ENCODE peak calls at places on chromosomes 12 and 14, in eight cellular contexts. G is D341Med; Y is iris pigment epithelial cell; C is stimulated activated CD4-positive, alpha-beta T cell treated with anti-CD3 and anti-CD28 coated beads, Interleukin-4, amount 100 ng/mL, for 48 hours; B is dorsolateral prefrontal cortex; E is astrocyte of the spinal cord; N is stimulated activated naive CD4-positive, alpha-beta T cell; H is NCI-H1436. S is an unnamed sample.

GRCh38 chr14:101352567-101352966 is 208.7 kb upstream of the DIO3 start:
- DNase-seq in G (no peak), B (peak), H (no peak), Y (no peak), E (no peak), N (no peak), C (no peak), S (no peak)

GRCh38 chr12:119198440-119198839 is 19.7 kb downstream of the HSPB8 start:
- DNase-seq in Y (no peak), G (no peak), N (no peak), B (no peak), H (no peak), C (no peak), E (no peak), S (no peak)

GRCh38 chr14:90398315-90398811 is 1.5 kb downstream of the CALM1 start:
- DNase-seq in C (no peak), G (no peak), B (no peak), H (peak), N (peak), E (peak), Y (peak), S (peak)

GRCh38 chr12:68317047-68317667 is 15.0 kb downstream of the MDM1 start:
- DNase-seq in G (peak), E (peak), H (peak), Y (peak), N (peak), B (no peak), C (peak), S (peak)

GRCh38 chr14:83164016-83164415 is 1630.4 kb upstream of the SEL1L start:
- DNase-seq in H (no peak), G (no peak), B (no peak), E (peak), Y (peak), N (no peak), C (no peak), S (no peak)

GRCh38 chr12:18139989-18140596 is 50.1 kb upstream of the RERGL start:
- DNase-seq in G (no peak), Y (peak), C (no peak), N (no peak), H (peak), B (no peak), E (peak), S (no peak)

GRCh38 chr12:81337891-81338290 is 260.0 kb downstream of the ACSS3 start:
- DNase-seq in B (no peak), E (no peak), H (no peak), Y (peak), C (no peak), N (no peak), G (no peak), S (no peak)

GRCh38 chr12:10234562-10234961 is 21.9 kb downstream of the GABARAPL1 start:
- DNase-seq in E (no peak), Y (no peak), H (no peak), C (no peak), N (no peak), B (no peak), G (no peak), S (no peak)

GRCh38 chr12:107775093-107775721 is 703 bp downstream of the ASCL4 start:
- DNase-seq in Y (peak), G (peak), B (no peak), E (no peak), H (no peak), C (no peak), N (no peak), S (no peak)

GRCh38 chr12:113269257-113269943 is 48.1 kb downstream of the TPCN1 start:
- DNase-seq in E (no peak), Y (no peak), C (no peak), H (no peak), B (no peak), N (no peak), G (no peak), S (no peak)

GRCh38 chr12:46549527-46550265 is 177.1 kb upstream of the SLC38A2 start:
- DNase-seq in C (peak), N (no peak), Y (peak), E (peak), H (no peak), B (no peak), G (no peak), S (no peak)

GRCh38 chr12:47940773-47941474 is 22.5 kb upstream of the TMEM106C start:
- DNase-seq in C (no peak), N (no peak), G (no peak), E (no peak), B (no peak), H (no peak), Y (no peak), S (no peak)

GRCh38 chr12:122032570-122032969 is 10.9 kb downstream of the BCL7A start:
- DNase-seq in H (no peak), G (no peak), B (no peak), C (no peak), E (no peak), N (no peak), Y (no peak), S (no peak)

GRCh38 chr14:104145826-104146642 is 7.6 kb downstream of the KIF26A start:
- DNase-seq in B (no peak), N (no peak), E (no peak), Y (no peak), C (no peak), G (no peak), H (no peak), S (no peak)

GRCh38 chr12:101256271-101256670 is 23.6 kb upstream of the UTP20 start:
- DNase-seq in Y (no peak), N (no peak), C (no peak), B (no peak), E (no peak), H (no peak), G (no peak), S (no peak)

GRCh38 chr12:131233737-131234474 is 280.2 kb downstream of the ADGRD1 start:
- DNase-seq in C (no peak), G (no peak), Y (no peak), E (no peak), N (no peak), H (no peak), B (no peak), S (no peak)

GRCh38 chr12:108004368-108004767 is 124.7 kb upstream of the WSCD2 start:
- DNase-seq in E (no peak), N (no peak), B (no peak), H (peak), Y (peak), G (no peak), C (no peak), S (no peak)

GRCh38 chr12:54661048-54661447 is 12.9 kb upstream of the DCD start:
- DNase-seq in H (no peak), N (no peak), Y (no peak), B (no peak), G (no peak), E (no peak), C (no peak), S (no peak)

GRCh38 chr12:79063258-79063657 is 198.7 kb downstream of the SYT1 start:
- DNase-seq in C (no peak), H (no peak), N (no peak), Y (peak), G (no peak), E (peak), B (no peak), S (no peak)

GRCh38 chr14:22835505-22835904 is 880 bp upstream of the MMP14 start:
- DNase-seq in B (no peak), G (no peak), H (no peak), E (no peak), N (no peak), Y (no peak), C (no peak), S (no peak)

GRCh38 chr14:24741871-24742270 is 107.9 kb upstream of the GZMB start:
- DNase-seq in G (no peak), Y (peak), C (no peak), H (no peak), N (no peak), E (peak), B (no peak), S (no peak)

GRCh38 chr14:24665440-24665991 is 31.5 kb upstream of the GZMB start:
- DNase-seq in H (no peak), E (no peak), G (no peak), Y (no peak), B (no peak), C (peak), N (no peak), S (no peak)

GRCh38 chr14:70654609-70655008 is 12.9 kb downstream of the TTC9 start:
- DNase-seq in B (no peak), H (no peak), C (no peak), N (no peak), E (peak), G (no peak), Y (no peak), S (no peak)

GRCh38 chr12:1918081-1918874 is at the start of gene CACNA2D4:
- DNase-seq in Y (peak), B (peak), H (no peak), C (no peak), G (peak), N (no peak), E (no peak), S (no peak)

GRCh38 chr12:62873826-62874448 is 61.0 kb downstream of the PPM1H start:
- DNase-seq in C (no peak), B (no peak), G (no peak), H (no peak), E (no peak), N (no peak), Y (no peak), S (no peak)

GRCh38 chr12:112964915-112965314 is 13.4 kb upstream of the OAS2 start:
- DNase-seq in E (no peak), B (no peak), C (no peak), G (no peak), Y (no peak), N (no peak), H (no peak), S (no peak)

GRCh38 chr14:99982449-99983250 is 82.6 kb upstream of the EVL start:
- DNase-seq in B (no peak), H (peak), N (peak), E (peak), G (peak), Y (peak), C (peak), S (peak)

GRCh38 chr12:1546931-1547640 is 47.3 kb downstream of the FBXL14 start:
- DNase-seq in B (no peak), C (no peak), H (no peak), G (no peak), Y (no peak), E (no peak), N (no peak), S (no peak)

GRCh38 chr14:61362072-61362750 is 40.8 kb downstream of the PRKCH start:
- DNase-seq in B (no peak), H (no peak), N (no peak), G (no peak), E (no peak), C (no peak), Y (no peak), S (no peak)

GRCh38 chr12:56836317-56836716 is 73.2 kb downstream of the HSD17B6 start:
- DNase-seq in G (no peak), E (peak), N (no peak), H (no peak), Y (peak), B (no peak), C (no peak), S (no peak)

GRCh38 chr14:33916663-33917565 is 34.0 kb downstream of the EGLN3 start:
- DNase-seq in E (peak), B (no peak), G (no peak), Y (peak), N (no peak), C (no peak), H (no peak), S (no peak)

GRCh38 chr12:102549691-102550090 is 69.3 kb upstream of the IGF1 start:
- DNase-seq in G (no peak), B (no peak), C (no peak), E (no peak), H (no peak), Y (no peak), N (no peak), S (no peak)

GRCh38 chr12:118359541-118359915 is 13.2 kb downstream of the TAOK3 start:
- DNase-seq in B (no peak), N (peak), G (no peak), Y (no peak), C (no peak), E (no peak), H (no peak), S (no peak)

GRCh38 chr12:27975222-27976136 is 2.9 kb upstream of the PTHLH start:
- DNase-seq in G (peak), C (no peak), N (no peak), H (no peak), B (no peak), Y (peak), E (peak), S (no peak)

GRCh38 chr14:73245401-73246325 is 8.4 kb downstream of the PAPLN start:
- DNase-seq in B (no peak), H (peak), C (peak), G (peak), E (peak), N (no peak), Y (peak), S (peak)

GRCh38 chr12:41190360-41190759 is 2.2 kb downstream of the PDZRN4 start:
- DNase-seq in E (peak), C (no peak), H (no peak), B (no peak), N (no peak), Y (peak), G (peak), S (no peak)

GRCh38 chr14:66508846-66509621 is 1.1 kb downstream of the GPHN start:
- DNase-seq in Y (peak), C (peak), G (peak), B (peak), N (peak), H (peak), E (peak), S (peak)

GRCh38 chr12:84718901-84719300 is 193.7 kb downstream of the SLC6A15 start:
- DNase-seq in G (no peak), H (no peak), Y (no peak), C (no peak), E (no peak), B (no peak), N (no peak), S (no peak)

GRCh38 chr12:55712700-55713415 is 3.0 kb upstream of the BLOC1S1 start:
- DNase-seq in Y (no peak), H (no peak), E (no peak), B (no peak), C (no peak), G (no peak), N (no peak), S (no peak)

S was measured in effector CD4-positive, alpha-beta T cell.